ENCODE peak calls at places on chromosome 2, in six cellular contexts. Y is hepatocyte, L is tibial artery, H is neuronal stem cell, M is cardiac muscle cell, J is MM.1S. K is an unnamed sample.

GRCh38 chr2:25389161-25389560 is 47.4 kb upstream of the DNMT3A start:
- DNase-seq in Y (no peak), L (peak; percentile 56), M (no peak), H (no peak), J (no peak), K (no peak)

GRCh38 chr2:58182527-58182926 is 58.6 kb downstream of the FANCL start:
- DNase-seq in Y (no peak), J (no peak), H (no peak), M (no peak), L (no peak), K (no peak)

GRCh38 chr2:119637371-119637770 is 41.6 kb upstream of the TMEM177 start:
- DNase-seq in H (no peak), Y (no peak), J (no peak), M (no peak), L (no peak), K (no peak)

GRCh38 chr2:218378053-218378452 is 4.0 kb upstream of the SLC11A1 start:
- DNase-seq in M (no peak), H (no peak), Y (no peak), J (no peak), L (no peak), K (no peak)

GRCh38 chr2:237150831-237151230 is 65.1 kb downstream of the COPS8 start:
- DNase-seq in M (no peak), H (no peak), J (no peak), Y (no peak), L (no peak), K (no peak)

GRCh38 chr2:71618327-71619113 is 165.2 kb downstream of the DYSF start:
- DNase-seq in M (peak; percentile 46), L (peak; percentile 85), J (no peak), Y (no peak), H (no peak), K (no peak)

GRCh38 chr2:135258193-135258592 is 206.1 kb downstream of the RAB3GAP1 start:
- DNase-seq in M (no peak), J (no peak), L (no peak), Y (no peak), H (no peak), K (no peak)

GRCh38 chr2:224069172-224069571 is 30.1 kb upstream of the SERPINE2 start:
- DNase-seq in H (no peak), L (no peak), M (no peak), J (no peak), Y (no peak), K (peak; percentile 45)

GRCh38 chr2:26757873-26758789 is 6.0 kb upstream of the SLC35F6 start:
- DNase-seq in L (no peak), J (no peak), H (no peak), M (no peak), Y (peak; percentile 77), K (no peak)

GRCh38 chr2:97861177-97861576 is 134.6 kb downstream of the TMEM131 start:
- DNase-seq in H (no peak), Y (no peak), M (no peak), J (no peak), L (no peak), K (no peak)

GRCh38 chr2:98915751-98916358 is 20.2 kb downstream of the CRACDL start:
- DNase-seq in M (no peak), L (peak; percentile 4), H (no peak), J (no peak), Y (no peak), K (no peak)

GRCh38 chr2:127569274-127570065 is 34.0 kb downstream of the MYO7B start:
- DNase-seq in J (no peak), Y (no peak), H (no peak), L (peak; percentile 83), M (no peak), K (no peak)

GRCh38 chr2:98809878-98810587 is 79.1 kb upstream of the MGAT4A start:
- DNase-seq in M (no peak), Y (no peak), J (no peak), L (no peak), H (no peak), K (no peak)

GRCh38 chr2:130829020-130829419 is 7.7 kb upstream of the ARHGEF4 start:
- DNase-seq in H (no peak), J (no peak), Y (peak; percentile 43), L (no peak), M (no peak), K (no peak)

GRCh38 chr2:118202707-118203303 is 114.5 kb downstream of the INSIG2 start:
- DNase-seq in Y (peak; percentile 67), M (peak; percentile 78), L (no peak), J (peak; percentile 55), H (no peak), K (no peak)

GRCh38 chr2:134512734-134513467 is 205.9 kb downstream of the TMEM163 start:
- DNase-seq in Y (no peak), M (no peak), J (no peak), L (no peak), H (no peak), K (no peak)

GRCh38 chr2:96330407-96330806 is 5.2 kb upstream of the NCAPH start:
- DNase-seq in J (no peak), Y (no peak), H (no peak), L (no peak), M (no peak), K (no peak)

GRCh38 chr2:74822771-74823283 is 11.1 kb upstream of the HK2 start:
- DNase-seq in Y (no peak), M (no peak), L (no peak), H (peak; percentile 17), J (no peak), K (no peak)

GRCh38 chr2:231854616-231855125 is 68.4 kb downstream of the COPS7B start:
- DNase-seq in H (no peak), L (no peak), M (no peak), Y (no peak), J (no peak), K (no peak)

GRCh38 chr2:60353863-60354262 is 199.6 kb downstream of the BCL11A start:
- DNase-seq in L (no peak), Y (no peak), M (no peak), H (no peak), J (peak; percentile 61), K (no peak)

GRCh38 chr2:8403871-8404270 is 278.0 kb upstream of the ID2 start:
- DNase-seq in Y (peak; percentile 24), H (no peak), J (no peak), M (no peak), L (no peak), K (no peak)

GRCh38 chr2:120298173-120298835 is 45.7 kb downstream of the RALB start:
- DNase-seq in Y (no peak), H (no peak), L (no peak), M (no peak), J (no peak), K (no peak)

GRCh38 chr2:240595381-240596079 is 9.0 kb downstream of the CAPN10 start:
- DNase-seq in H (peak; percentile 24), L (peak; percentile 53), Y (no peak), M (peak; percentile 44), J (no peak), K (no peak)

GRCh38 chr2:10965241-10965843 is 53.6 kb downstream of the KCNF1 start:
- DNase-seq in M (no peak), H (no peak), Y (no peak), L (no peak), J (no peak), K (no peak)

GRCh38 chr2:171403181-171403580 is 30.6 kb downstream of the METTL8 start:
- DNase-seq in H (no peak), Y (no peak), M (no peak), J (no peak), L (no peak), K (no peak)

GRCh38 chr2:65232636-65233035 is 5.0 kb downstream of the ACTR2 start:
- DNase-seq in J (no peak), M (no peak), H (no peak), L (no peak), Y (no peak), K (no peak)

GRCh38 chr2:90207454-90208058 is 1516.1 kb downstream of the RPIA start:
- DNase-seq in L (no peak), M (peak; percentile 22), J (peak; percentile 47), Y (no peak), H (no peak), K (no peak)

GRCh38 chr2:12676771-12677170 is 40.0 kb upstream of the TRIB2 start:
- DNase-seq in L (no peak), M (no peak), Y (no peak), H (no peak), J (no peak), K (no peak)

GRCh38 chr2:12674644-12675328 is 42.0 kb upstream of the TRIB2 start:
- DNase-seq in J (no peak), Y (no peak), M (no peak), H (no peak), L (no peak), K (no peak)

GRCh38 chr2:12675801-12676200 is 40.9 kb upstream of the TRIB2 start:
- DNase-seq in M (no peak), L (no peak), J (no peak), Y (no peak), H (no peak), K (no peak)

GRCh38 chr2:12675352-12675795 is 41.4 kb upstream of the TRIB2 start:
- DNase-seq in Y (peak; percentile 77), M (no peak), H (no peak), L (no peak), J (no peak), K (no peak)

GRCh38 chr2:12672711-12673315 is 43.9 kb upstream of the TRIB2 start:
- DNase-seq in M (no peak), H (no peak), J (no peak), L (no peak), Y (no peak), K (no peak)
- H3K4me1 ChIP-seq in M (peaks cover 7% of the 10 kb centered on the region), H (peaks cover 6% of the 10 kb centered on the region), J (no peaks in the 10 kb centered on the region), L (no peaks in the 10 kb centered on the region), Y (no peaks in the 10 kb centered on the region), K (peaks cover 11% of the 10 kb centered on the region)

GRCh38 chr2:196174424-196174823 is 3.0 kb upstream of the STK17B start:
- DNase-seq in M (no peak), Y (no peak), H (no peak), J (no peak), L (no peak), K (no peak)
- H3K4me1 ChIP-seq in M (peaks cover 6% of the 10 kb centered on the region), Y (no peaks in the 10 kb centered on the region), H (peaks cover 5% of the 10 kb centered on the region), J (peaks cover 65% of the 10 kb centered on the region), L (no peaks in the 10 kb centered on the region), K (peaks cover 23% of the 10 kb centered on the region)

DNA sequence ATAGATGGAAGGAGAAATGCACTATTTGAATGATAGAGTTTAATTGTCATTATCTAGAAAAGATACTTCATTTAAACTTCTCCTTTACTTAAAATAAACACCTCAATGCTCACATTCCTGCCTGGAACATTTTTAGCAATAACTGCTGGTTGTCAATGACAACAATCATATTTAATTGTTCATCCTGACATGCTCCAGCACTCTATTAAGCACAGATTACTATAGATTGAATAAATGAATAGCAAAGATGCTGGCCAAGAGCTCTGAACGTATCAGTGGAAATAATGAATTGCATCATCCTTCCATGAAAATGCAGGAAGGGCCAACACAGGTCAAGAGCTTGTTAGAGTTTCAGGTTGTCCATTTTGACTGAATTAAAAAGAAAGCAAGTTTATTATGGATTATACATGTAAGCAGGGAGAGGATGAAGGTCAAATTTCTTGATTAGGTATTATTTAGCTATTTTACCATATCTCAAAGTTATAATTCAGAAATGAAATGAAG is 993.9 kb downstream of the TSN start:
- DNase-seq in Y (no peak), H (no peak), L (no peak), M (no peak), J (no peak), K (no peak)
- H3K4me1 ChIP-seq in Y (no peaks in the 10 kb centered on the region), H (peaks cover 6% of the 10 kb centered on the region), L (no peaks in the 10 kb centered on the region), M (no peaks in the 10 kb centered on the region), J (no peaks in the 10 kb centered on the region), K (no peaks in the 10 kb centered on the region)

DNA sequence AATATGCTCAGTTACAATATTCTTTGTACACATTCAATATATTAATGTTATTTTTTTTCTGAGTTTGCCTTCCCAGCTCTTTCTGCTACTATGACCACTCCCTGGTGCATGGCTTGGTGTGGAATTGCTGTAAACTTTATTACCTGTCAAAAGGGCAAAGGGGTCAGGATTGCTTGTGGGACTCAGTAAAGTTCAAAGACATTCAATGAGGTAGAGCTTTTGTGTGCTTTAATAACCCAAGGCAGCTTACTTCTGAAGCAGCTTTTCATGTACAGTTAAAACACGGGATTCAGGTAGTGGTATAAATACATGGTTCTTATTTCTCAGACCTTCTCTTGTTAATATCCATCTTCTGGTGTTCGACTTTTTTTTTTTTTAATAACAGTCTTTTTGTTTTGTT is 132.8 kb downstream of the MEIS1 start:
- DNase-seq in H (no peak), J (no peak), Y (peak; percentile 32), L (no peak), M (no peak), K (no peak)
- H3K4me1 ChIP-seq in H (peaks cover 42% of the 10 kb centered on the region), J (no peaks in the 10 kb centered on the region), Y (peaks cover 32% of the 10 kb centered on the region), L (no peaks in the 10 kb centered on the region), M (peaks cover 83% of the 10 kb centered on the region), K (peaks cover 27% of the 10 kb centered on the region)